ENCODE peak calls at places on chromosomes 12 and 14, in ten cellular contexts. C is GM23248; Q is PC-3; T is thoracic aorta; Z is K562; F is right cardiac atrium; H is CD8-positive, alpha-beta T cell; L is IMR-90; E is mammary epithelial cell; N is psoas muscle. D is an unnamed sample. For H3K27me3, the result is how much of the 10 kb centered on the place peaks cover.

GRCh38 chr12:103672401-103673119 is 85.5 kb downstream of the STAB2 start:
- DNase-seq in L (peak), Q (peak), Z (no peak), H (no peak), F (no peak), T (no peak), E (no peak), N (no peak), C (peak), D (peak)

GRCh38 chr14:104749958-104750529 is 2.9 kb upstream of the SIVA1 start:
- DNase-seq in Q (peak), H (no peak), L (peak), C (peak), Z (no peak), T (no peak), E (peak), F (peak), N (peak), D (peak)

GRCh38 chr14:66859063-66859671 is 330.1 kb upstream of the GARIN2 start:
- DNase-seq in C (no peak), E (peak), L (no peak), Z (no peak), H (no peak), N (no peak), T (no peak), Q (no peak), F (no peak), D (no peak)

GRCh38 chr12:117333331-117334000 is 28.0 kb downstream of the NOS1 start:
- DNase-seq in L (no peak), Q (no peak), C (no peak), E (no peak), H (no peak), T (no peak), N (no peak), F (no peak), Z (no peak), D (no peak)

GRCh38 chr14:69685217-69685616 is 73.8 kb downstream of the SUSD6 start:
- DNase-seq in Q (peak), C (peak), H (no peak), N (no peak), L (peak), F (no peak), Z (no peak), E (peak), T (no peak), D (peak)

GRCh38 chr12:125889742-125890141 is 824.5 kb downstream of the AACS start:
- DNase-seq in L (no peak), F (no peak), H (no peak), E (no peak), C (no peak), T (no peak), Z (no peak), N (no peak), Q (no peak), D (no peak)

GRCh38 chr12:59839514-59839913 is 243.7 kb downstream of the SLC16A7 start:
- DNase-seq in Q (peak), C (peak), E (no peak), F (no peak), T (no peak), H (no peak), Z (no peak), L (peak), N (no peak), D (no peak)

GRCh38 chr14:76456200-76456599 is 80.3 kb downstream of the ESRRB start:
- DNase-seq in H (no peak), E (peak), F (peak), T (no peak), N (no peak), Z (peak), Q (peak), L (peak), C (peak), D (peak)

GRCh38 chr14:102917469-102918211 is 4.8 kb upstream of the AMN start:
- DNase-seq in Q (peak), F (peak), T (no peak), H (peak), N (peak), C (peak), Z (peak), E (no peak), L (peak), D (no peak)

GRCh38 chr14:33480589-33481184 is 470.2 kb downstream of the EGLN3 start:
- DNase-seq in L (no peak), C (peak), F (no peak), N (no peak), E (no peak), Q (no peak), T (no peak), Z (no peak), H (no peak), D (no peak)

GRCh38 chr14:103697196-103697595 is 18.1 kb downstream of the XRCC3 start:
- DNase-seq in Q (no peak), C (no peak), F (no peak), Z (no peak), E (no peak), H (no peak), N (no peak), L (no peak), T (no peak), D (no peak)

GRCh38 chr14:105102361-105102760 is 37.1 kb upstream of the GPR132 start:
- DNase-seq in C (no peak), T (no peak), N (no peak), Z (no peak), L (no peak), H (no peak), F (no peak), Q (no peak), E (no peak), D (no peak)

GRCh38 chr12:24769682-24770081 is 179.2 kb downstream of the BCAT1 start:
- DNase-seq in T (no peak), Q (no peak), F (no peak), H (no peak), Z (no peak), N (no peak), L (no peak), C (no peak), E (no peak), D (no peak)

GRCh38 chr14:70822706-70823185 is 13.4 kb upstream of the MAP3K9 start:
- DNase-seq in C (peak), T (no peak), E (no peak), L (peak), F (peak), Q (no peak), H (no peak), N (no peak), Z (no peak), D (peak)

GRCh38 chr14:92316937-92317336 is 6.0 kb upstream of the SLC24A4 start:
- DNase-seq in C (no peak), Q (peak), N (no peak), F (no peak), H (no peak), Z (no peak), L (no peak), T (no peak), E (peak), D (no peak)

GRCh38 chr14:81953419-81953818 is 419.8 kb upstream of the SEL1L start:
- DNase-seq in C (no peak), Z (no peak), E (no peak), Q (no peak), H (no peak), T (no peak), F (no peak), L (no peak), N (no peak), D (no peak)

GRCh38 chr12:95959107-95959506 is 16.0 kb downstream of the AMDHD1 start:
- DNase-seq in N (no peak), C (peak), L (peak), T (no peak), F (no peak), E (peak), Q (peak), H (no peak), Z (no peak), D (peak)

GRCh38 chr12:124820199-124820598 is 43.5 kb downstream of the SCARB1 start:
- DNase-seq in Q (no peak), E (no peak), Z (no peak), C (no peak), T (no peak), N (no peak), H (no peak), F (no peak), L (no peak), D (no peak)

GRCh38 chr12:2924019-2924418 is 33.3 kb downstream of the TULP3 start:
- DNase-seq in E (peak), N (peak), T (no peak), Z (no peak), L (peak), C (peak), Q (peak), F (no peak), H (no peak), D (peak)

GRCh38 chr14:106201376-106201775 is 675.0 kb downstream of the TMEM121 start:
- DNase-seq in L (no peak), C (no peak), H (no peak), F (no peak), N (no peak), T (no peak), Z (no peak), E (no peak), Q (peak), D (no peak)

GRCh38 chr14:99576304-99576703 is 27.7 kb downstream of the CCDC85C start:
- DNase-seq in N (no peak), L (no peak), T (no peak), F (no peak), Z (no peak), E (no peak), C (peak), H (no peak), Q (peak), D (no peak)

GRCh38 chr12:65229441-65229840 is 49.0 kb upstream of the MSRB3 start:
- DNase-seq in T (no peak), C (peak), L (peak), F (no peak), E (peak), N (no peak), Q (peak), H (no peak), Z (no peak), D (no peak)

GRCh38 chr14:104284107-104284592 is 145.8 kb downstream of the KIF26A start:
- DNase-seq in N (peak), C (no peak), T (no peak), Z (no peak), E (no peak), Q (no peak), L (no peak), H (no peak), F (peak), D (no peak)

GRCh38 chr12:28367993-28368392 is 177.7 kb downstream of the CCDC91 start:
- DNase-seq in F (no peak), H (no peak), C (no peak), N (no peak), L (no peak), Z (no peak), Q (no peak), T (no peak), E (no peak), D (no peak)

GRCh38 chr14:91114079-91115065 is 499 bp downstream of the DGLUCY start:
- DNase-seq in E (peak), Q (no peak), Z (peak), T (no peak), H (peak), N (peak), L (peak), C (peak), F (peak), D (peak)

GRCh38 chr14:53180272-53181221 is 27.4 kb upstream of the DDHD1 start:
- DNase-seq in L (peak), Q (no peak), Z (peak), N (no peak), T (no peak), E (no peak), F (no peak), C (peak), H (no peak), D (peak)

GRCh38 chr14:97178781-97179180 is 381.6 kb downstream of the VRK1 start:
- DNase-seq in L (no peak), C (peak), F (no peak), Z (no peak), T (no peak), E (no peak), Q (peak), H (no peak), N (no peak), D (no peak)

DNA sequence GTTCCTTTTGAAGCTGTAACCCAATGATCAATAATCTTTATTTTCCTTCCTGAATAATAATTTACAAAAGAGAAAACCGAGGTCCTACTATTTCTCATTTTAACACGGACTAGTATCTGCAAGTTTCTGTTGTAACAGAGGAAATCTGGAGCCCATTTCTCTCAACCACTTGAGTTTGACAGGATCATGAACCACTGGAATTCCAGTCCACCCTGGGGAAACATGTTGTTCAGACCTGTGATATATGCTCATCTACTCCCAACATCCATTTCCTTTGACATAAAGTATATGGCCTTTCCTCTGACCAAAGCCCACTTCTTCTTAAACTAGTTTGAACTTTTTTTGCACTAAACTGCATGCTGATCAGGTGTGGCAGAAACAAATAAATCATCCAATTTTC is 48.0 kb upstream of the DAAM1 start:
- DNase-seq in H (no peak), T (no peak), C (no peak), E (no peak), Z (no peak), F (no peak), N (no peak), L (no peak), Q (no peak), D (no peak)
- H3K4me3 ChIP-seq in H (no peak), T (no peak), C (no peak), E (no peak), Z (no peak), F (no peak), N (no peak), L (no peak), Q (no peak), D (no peak)

GRCh38 chr12:46259071-46259470 is 9.8 kb downstream of the SLC38A1 start:
- DNase-seq in T (no peak), F (no peak), H (no peak), L (no peak), Q (peak), N (no peak), E (no peak), Z (no peak), C (no peak), D (no peak)

GRCh38 chr12:46258129-46258528 is 10.7 kb downstream of the SLC38A1 start:
- DNase-seq in H (no peak), F (no peak), E (no peak), T (no peak), Z (no peak), N (no peak), C (no peak), L (no peak), Q (no peak), D (no peak)

GRCh38 chr12:46253544-46254162 is 15.2 kb downstream of the SLC38A1 start:
- DNase-seq in Z (no peak), H (no peak), Q (no peak), N (no peak), F (no peak), E (no peak), T (no peak), L (no peak), C (no peak), D (no peak)

GRCh38 chr12:46259713-46260112 is 9.1 kb downstream of the SLC38A1 start:
- DNase-seq in E (no peak), Z (no peak), C (no peak), F (no peak), T (no peak), H (no peak), L (no peak), N (no peak), Q (no peak), D (no peak)

GRCh38 chr12:46256942-46257341 is 11.9 kb downstream of the SLC38A1 start:
- DNase-seq in C (no peak), Z (no peak), L (no peak), T (no peak), N (no peak), H (no peak), E (no peak), F (no peak), Q (no peak), D (no peak)
- H3K27me3 ChIP-seq in C (under half), Z (under half), L (under half), T (under half), N (under half), H (under half), E (under half), F (under half), Q (under half), D (under half)

DNA sequence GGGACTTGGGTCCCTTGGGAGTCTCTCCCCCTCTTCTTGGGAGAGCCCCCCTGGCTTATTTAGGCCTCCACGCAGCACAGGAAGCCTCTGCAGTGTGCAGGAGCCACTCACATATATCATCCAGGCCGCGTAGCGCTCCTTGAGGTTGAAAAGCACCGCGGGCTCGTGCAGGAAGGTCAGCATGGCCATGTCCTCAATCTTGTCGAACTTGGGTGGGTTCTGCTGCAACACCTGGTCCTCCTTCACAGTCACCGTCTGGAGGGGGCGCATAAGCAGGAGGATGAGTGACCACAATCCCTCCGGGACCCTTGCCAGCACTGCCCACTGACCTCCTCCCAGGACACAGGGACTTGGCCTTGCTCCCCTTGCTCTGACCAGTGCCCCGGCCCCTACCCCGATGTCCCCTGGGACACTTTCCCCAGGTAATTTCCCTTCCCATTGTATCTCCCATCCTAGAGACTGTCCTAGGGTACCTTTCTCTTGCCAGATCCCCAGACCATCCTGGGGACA is 2.5 kb downstream of the MYH6 start:
- DNase-seq in Z (no peak), F (peak), T (no peak), L (no peak), E (no peak), N (peak), H (no peak), Q (no peak), C (no peak), D (no peak)
- H3K4me3 ChIP-seq in Z (no peak), F (peak), T (no peak), L (no peak), E (no peak), N (no peak), H (no peak), Q (no peak), C (no peak), D (no peak)

GRCh38 chr12:114689075-114689994 is 5.4 kb upstream of the TBX3 start:
- DNase-seq in C (no peak), L (no peak), N (no peak), Z (no peak), Q (no peak), T (no peak), F (no peak), H (no peak), E (no peak), D (no peak)

GRCh38 chr12:114690267-114691135 is 6.5 kb upstream of the TBX3 start:
- DNase-seq in C (no peak), H (no peak), Q (no peak), Z (no peak), L (no peak), E (no peak), T (no peak), N (no peak), F (no peak), D (no peak)

GRCh38 chr12:114692558-114693531 is 8.9 kb upstream of the TBX3 start:
- DNase-seq in C (peak), T (no peak), L (no peak), Z (no peak), Q (peak), E (peak), H (no peak), F (no peak), N (no peak), D (no peak)

GRCh38 chr12:114691810-114692557 is 8.0 kb upstream of the TBX3 start:
- DNase-seq in Q (peak), E (peak), N (no peak), L (no peak), T (no peak), H (no peak), F (no peak), C (no peak), Z (no peak), D (no peak)

DNA sequence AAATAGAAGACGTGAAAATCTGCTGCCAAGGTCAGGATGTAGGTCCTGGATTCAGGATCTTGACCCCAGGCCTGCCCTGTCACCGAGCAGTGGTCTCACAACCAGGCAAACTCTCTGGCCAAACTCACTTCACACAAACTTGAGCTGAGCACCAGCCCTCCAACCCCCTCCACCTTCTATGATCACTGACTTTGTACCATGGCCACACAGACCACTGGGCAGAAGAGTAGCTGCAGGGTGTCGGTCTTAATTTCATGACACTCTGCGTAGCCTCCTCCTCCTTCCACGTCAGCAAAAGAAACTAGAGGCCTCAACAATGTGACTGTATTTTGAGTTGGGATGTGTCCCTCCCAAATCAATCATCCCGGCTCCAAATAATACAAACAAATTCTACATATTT is 7.2 kb upstream of the TBX3 start:
- DNase-seq in N (no peak), H (no peak), E (no peak), Q (no peak), F (no peak), T (no peak), Z (no peak), L (no peak), C (no peak), D (no peak)
- H3K27me3 ChIP-seq in N (under half), H (under half), E (under half), Q (under half), F (under half), T (under half), Z (half or more), L (under half), C (under half), D (under half)

DNA sequence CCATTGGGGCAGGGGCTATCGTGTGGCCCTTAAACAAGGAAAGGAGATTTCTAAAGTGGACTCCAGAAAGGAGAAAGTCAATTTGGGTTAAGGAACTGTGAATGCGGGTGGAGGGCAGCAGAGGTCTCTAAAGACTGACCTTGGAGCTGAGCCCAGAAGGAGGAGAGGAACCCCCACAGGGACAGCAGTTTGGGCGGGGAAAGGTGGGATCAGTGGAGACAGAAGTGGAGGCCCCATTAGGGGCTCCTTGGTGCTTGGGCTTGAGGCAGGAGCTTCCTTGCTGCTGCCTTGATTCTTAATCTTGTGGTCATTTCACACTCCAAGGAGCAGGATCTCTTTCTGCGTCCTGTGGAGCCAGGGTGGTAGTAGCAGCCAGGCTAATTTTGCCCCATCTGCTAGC is 1.5 kb upstream of the CLMN start:
- DNase-seq in F (no peak), N (no peak), H (no peak), E (no peak), Q (no peak), T (no peak), C (no peak), Z (no peak), L (no peak), D (no peak)
- H3K4me3 ChIP-seq in F (no peak), N (no peak), H (no peak), E (no peak), Q (no peak), T (no peak), C (no peak), Z (no peak), L (no peak), D (no peak)

GRCh38 chr12:53971129-53971528 is 1.8 kb upstream of the HOXC11 start:
- DNase-seq in Z (no peak), F (no peak), Q (no peak), L (no peak), C (no peak), N (no peak), E (no peak), T (no peak), H (no peak), D (no peak)

GRCh38 chr12:53969588-53970259 is 3.2 kb upstream of the HOXC11 start:
- DNase-seq in H (no peak), C (no peak), N (peak), L (no peak), F (no peak), Q (no peak), T (no peak), E (no peak), Z (no peak), D (no peak)

GRCh38 chr12:53972152-53972702 is 699 bp upstream of the HOXC11 start:
- DNase-seq in T (no peak), E (peak), C (peak), Z (no peak), L (no peak), Q (peak), N (peak), H (no peak), F (no peak), D (peak)

GRCh38 chr12:53971686-53972085 is 1.2 kb upstream of the HOXC11 start:
- DNase-seq in L (no peak), Q (no peak), T (no peak), F (no peak), N (no peak), Z (no peak), E (no peak), H (no peak), C (no peak), D (no peak)

DNA sequence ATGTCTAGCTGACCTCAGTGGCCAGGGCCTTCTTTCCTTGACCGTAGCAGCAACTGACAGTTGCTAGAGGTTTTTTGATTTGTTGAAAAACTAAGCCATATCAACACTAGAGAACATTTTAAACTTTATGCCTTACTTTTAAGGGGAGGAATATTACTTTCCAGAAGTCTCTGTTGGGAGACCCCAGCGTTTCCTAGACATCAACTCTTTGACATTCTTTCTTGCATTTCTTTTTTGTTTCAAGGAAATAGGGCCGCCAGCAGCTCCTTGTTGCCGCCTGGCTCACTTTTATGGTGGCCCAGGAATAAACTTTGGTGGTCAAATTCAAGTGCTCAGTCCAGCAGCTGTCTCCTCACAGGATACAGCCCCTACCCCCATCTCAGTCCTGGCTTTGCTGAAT is 2.5 kb upstream of the HOXC11 start:
- DNase-seq in F (no peak), Z (no peak), T (no peak), Q (no peak), N (no peak), L (no peak), C (no peak), H (no peak), E (no peak), D (no peak)
- H3K27me3 ChIP-seq in F (under half), Z (half or more), T (under half), Q (under half), N (under half), L (half or more), C (half or more), H (half or more), E (under half), D (under half)

D was measured in MG63.